ENCODE peak calls at places on chromosomes 6 and 20, in five cellular contexts. S is uterus, O is testis, L is endothelial cell of umbilical vein, Q is AG04450. U is an unnamed sample.
A peak's percentile ranks its signal among the peaks of the same experiment; 100 is the strongest.

GRCh38 chr6:157503018-157503747 is 122.2 kb downstream of the ZDHHC14 start:
- DNase-seq in O (no peak), S (no peak), L (no peak), Q (no peak), U (no peak)

GRCh38 chr6:41736207-41736710 is 851 bp upstream of the TFEB start:
- DNase-seq in S (no peak), Q (no peak), L (peak; percentile 26), O (no peak), U (no peak)

GRCh38 chr6:82525775-82526515 is 162.3 kb downstream of the TPBG start:
- DNase-seq in Q (no peak), O (no peak), S (no peak), L (no peak), U (no peak)

GRCh38 chr20:62761058-62761758 is 35.1 kb upstream of the MRGBP start:
- DNase-seq in O (no peak), L (no peak), Q (no peak), S (no peak), U (no peak)

GRCh38 chr6:109322825-109323580 is 59.3 kb downstream of the CD164 start:
- DNase-seq in S (no peak), O (peak; percentile 21), Q (no peak), L (no peak), U (peak; percentile 25)

GRCh38 chr6:167047554-167047953 is 48.4 kb downstream of the CEP43 start:
- DNase-seq in O (no peak), S (no peak), Q (no peak), L (no peak), U (no peak)

GRCh38 chr6:122180132-122180531 is 219.3 kb upstream of the HSF2 start:
- DNase-seq in Q (no peak), S (no peak), L (no peak), O (no peak), U (peak; percentile 8)

GRCh38 chr6:42569102-42570028 is 5.5 kb downstream of the UBR2 start:
- DNase-seq in S (no peak), Q (peak; percentile 83), O (no peak), L (peak; percentile 91), U (no peak)

GRCh38 chr20:774016-774679 is 5.8 kb upstream of the SLC52A3 start:
- DNase-seq in S (no peak), Q (no peak), L (no peak), O (no peak), U (no peak)

GRCh38 chr6:3977875-3978711 is 100.8 kb downstream of the FAM217A start:
- DNase-seq in Q (peak; percentile 89), L (peak; percentile 90), O (peak; percentile 34), S (peak; percentile 32), U (peak; percentile 23)

GRCh38 chr20:58886546-58886945 is 34.0 kb downstream of the GNAS start:
- DNase-seq in Q (no peak), S (no peak), L (no peak), O (no peak), U (no peak)

GRCh38 chr6:61909541-61909940 is 376.5 kb downstream of the KHDRBS2 start:
- DNase-seq in S (no peak), L (no peak), Q (no peak), O (no peak), U (no peak)

GRCh38 chr20:10793741-10794140 is 119.9 kb upstream of the JAG1 start:
- DNase-seq in S (no peak), O (no peak), Q (no peak), L (no peak), U (no peak)

GRCh38 chr6:159979136-159979874 is 10.4 kb downstream of the IGF2R start:
- DNase-seq in S (no peak), L (peak; percentile 46), Q (no peak), O (peak; percentile 37), U (peak; percentile 71)

GRCh38 chr6:31113861-31114539 is 600 bp upstream of the PSORS1C1 start:
- DNase-seq in S (no peak), O (no peak), Q (no peak), L (no peak), U (no peak)

GRCh38 chr6:108633436-108633835 is 72.7 kb downstream of the FOXO3 start:
- DNase-seq in S (no peak), L (peak; percentile 38), Q (no peak), O (no peak), U (no peak)

GRCh38 chr6:43766964-43767461 is 3.0 kb upstream of the VEGFA start:
- DNase-seq in Q (no peak), S (peak; percentile 12), O (no peak), L (no peak), U (no peak)

GRCh38 chr20:44138859-44139258 is 48.1 kb downstream of the JPH2 start:
- DNase-seq in O (no peak), L (no peak), S (no peak), Q (no peak), U (no peak)

GRCh38 chr20:63552481-63553249 is 1.3 kb upstream of the FNDC11 start:
- DNase-seq in L (no peak), S (no peak), O (no peak), Q (no peak), U (no peak)

GRCh38 chr6:169051371-169051770 is 202.3 kb downstream of the THBS2 start:
- DNase-seq in Q (no peak), O (no peak), L (no peak), S (no peak), U (no peak)

GRCh38 chr20:21968486-21968885 is 263.0 kb downstream of the PAX1 start:
- DNase-seq in Q (no peak), L (no peak), S (no peak), O (no peak), U (no peak)

GRCh38 chr6:30013296-30013922 is 47.7 kb upstream of the POLR1H start:
- DNase-seq in Q (no peak), L (peak; percentile 26), S (no peak), O (no peak), U (no peak)

GRCh38 chr20:38032585-38033329 is 499 bp downstream of the TTI1 start:
- DNase-seq in S (no peak), O (no peak), L (no peak), Q (no peak), U (no peak)

GRCh38 chr6:24721461-24722215 is 2.7 kb upstream of the C6orf62 start:
- DNase-seq in S (no peak), L (no peak), Q (no peak), O (peak; percentile 94), U (peak; percentile 92)

GRCh38 chr20:2130668-2131067 is 29.0 kb downstream of the STK35 start:
- DNase-seq in Q (no peak), O (no peak), L (no peak), S (no peak), U (no peak)

GRCh38 chr6:128455959-128456358 is 64.4 kb downstream of the PTPRK start:
- DNase-seq in S (no peak), Q (no peak), O (no peak), L (no peak), U (no peak)

GRCh38 chr6:24935753-24936152 is at the start of gene RIPOR2:
- DNase-seq in S (no peak), O (peak; percentile 23), L (no peak), Q (no peak), U (no peak)

GRCh38 chr20:24007758-24008157 is 19.2 kb upstream of the GGTLC1 start:
- DNase-seq in L (no peak), S (no peak), O (no peak), Q (no peak), U (no peak)

GRCh38 chr20:33702861-33703260 is 16.7 kb upstream of the E2F1 start:
- DNase-seq in Q (no peak), S (no peak), L (no peak), O (no peak), U (no peak)

GRCh38 chr6:10146723-10147451 is 268.0 kb downstream of the TFAP2A start:
- DNase-seq in S (no peak), L (no peak), O (peak; percentile 61), Q (no peak), U (peak; percentile 48)

GRCh38 chr6:157893238-157893637 is 70.2 kb downstream of the SNX9 start:
- DNase-seq in S (no peak), L (no peak), Q (no peak), O (no peak), U (no peak)

GRCh38 chr6:116512155-116512559 is 718 bp downstream of the CALHM5 start:
- DNase-seq in Q (no peak), S (no peak), L (no peak), O (no peak), U (no peak)
- H3K27ac ChIP-seq in Q (peak overlapping the region; percentile 94), S (peak overlapping the region; percentile 84), L (peak overlapping the region; percentile 95), O (peak overlapping the region; percentile 65), U (peak overlapping the region; percentile 35)

GRCh38 chr20:4449977-4450715 is 271.6 kb upstream of the PRND start:
- DNase-seq in Q (no peak), L (no peak), O (peak; percentile 28), S (no peak), U (no peak)
- H3K4me3 ChIP-seq in Q (no peak overlapping the region), L (no peak overlapping the region), O (no peak overlapping the region), S (no peak overlapping the region), U (no peak overlapping the region)

GRCh38 chr6:89966913-89967312 is 72.6 kb downstream of the GJA10 start:
- DNase-seq in L (no peak), O (no peak), S (no peak), Q (no peak), U (no peak)

GRCh38 chr6:89970072-89970471 is 75.8 kb downstream of the GJA10 start:
- DNase-seq in L (no peak), Q (no peak), S (no peak), O (no peak), U (no peak)

GRCh38 chr6:89972024-89972381 is 77.7 kb downstream of the GJA10 start:
- DNase-seq in O (no peak), S (no peak), Q (no peak), L (no peak), U (no peak)

GRCh38 chr6:89974776-89975175 is 80.5 kb downstream of the GJA10 start:
- DNase-seq in L (no peak), O (no peak), S (no peak), Q (no peak), U (no peak)

DNA sequence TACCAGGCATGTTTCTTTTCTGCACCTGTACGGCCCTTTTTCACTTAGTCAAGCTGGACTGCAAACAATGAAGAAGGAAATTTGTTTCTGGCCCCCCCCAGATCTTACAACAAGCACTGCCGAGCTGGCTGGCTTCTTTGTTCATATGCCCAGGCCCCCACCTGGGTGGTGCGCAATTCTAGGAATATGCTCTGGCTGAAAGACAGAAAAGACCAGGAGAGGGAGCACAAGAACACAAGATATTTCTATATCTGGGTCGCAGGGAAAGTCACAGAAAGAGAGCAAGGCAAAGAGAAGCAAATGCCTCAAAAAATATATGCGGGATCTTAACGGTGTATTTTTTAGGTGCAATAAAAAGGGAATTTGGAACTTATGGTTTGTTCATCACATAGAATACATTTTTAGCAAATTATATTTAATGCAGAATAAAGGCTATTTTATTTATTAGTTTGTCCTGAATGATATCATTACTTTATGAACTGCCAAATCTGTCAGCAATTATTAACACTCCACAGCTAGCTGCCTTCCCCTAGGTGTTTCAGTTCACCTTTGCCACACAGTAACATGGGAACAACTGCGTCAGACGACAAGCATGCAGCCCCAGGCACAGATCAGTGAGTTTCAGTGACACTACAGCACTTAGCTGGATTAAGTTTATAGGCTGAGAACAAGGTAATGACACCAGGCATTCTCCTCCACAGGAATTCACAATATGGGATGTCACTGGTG is 76.5 kb downstream of the GJA10 start:
- DNase-seq in S (no peak), O (peak; percentile 44), L (peak; percentile 58), Q (no peak), U (peak; percentile 47)
- TF ChIP-seq CTCF in S (peak; percentile 61), O (peak; percentile 49), L (peak; percentile 48), Q (peak; percentile 73), U (peak; percentile 66)

DNA sequence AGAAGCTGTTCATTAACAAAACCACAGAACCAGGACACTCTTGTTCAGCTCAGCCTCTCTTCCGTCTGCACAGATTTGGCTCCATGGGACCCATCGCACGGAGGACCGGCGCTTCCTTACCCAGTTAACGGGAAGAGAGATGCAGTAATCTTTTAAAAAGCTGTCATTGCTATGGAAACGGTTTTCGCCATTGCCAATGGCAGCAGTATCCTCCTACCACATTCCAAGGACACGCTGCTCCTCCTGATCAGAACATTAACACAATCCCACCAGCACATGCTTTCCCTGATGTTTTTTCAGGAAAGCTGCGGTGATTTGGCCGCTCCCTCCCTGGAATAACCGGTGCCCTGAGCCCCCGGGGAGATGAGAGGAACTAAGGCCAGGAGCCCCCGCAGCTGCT is 2.8 kb downstream of the BNIP5 start:
- DNase-seq in S (peak; percentile 47), O (peak; percentile 68), Q (no peak), L (no peak), U (no peak)
- H3K27ac ChIP-seq in S (no peak overlapping the region), O (peak overlapping the region; percentile 83), Q (no peak overlapping the region), L (no peak overlapping the region), U (no peak overlapping the region)

U was measured in adrenal gland.